ENCODE peak calls at places on chromosome 17, in six cellular contexts. G is testis, T is tibial artery, F is heart right ventricle, P is psoas muscle, D is IMR-90. J is an unnamed sample. For H3K36me3, the result is how much of the 10 kb centered on the place peaks cover.

GRCh38 chr17:35607239-35607817 is 20.2 kb downstream of the AP2B1 start:
- DNase-seq in G (no peak), T (no peak), F (no peak), P (no peak), D (peak), J (no peak)

GRCh38 chr17:12180644-12181261 is 160.1 kb downstream of the MAP2K4 start:
- DNase-seq in G (peak), T (no peak), F (no peak), P (no peak), D (peak), J (peak)

GRCh38 chr17:48492401-48493298 is 38.2 kb downstream of the HOXB1 start:
- DNase-seq in G (peak), T (no peak), F (peak), P (peak), D (peak), J (peak)

GRCh38 chr17:3032258-3033247 is 30.9 kb downstream of the OR1D5 start:
- DNase-seq in G (no peak), T (peak), F (no peak), P (no peak), D (no peak), J (no peak)

GRCh38 chr17:8016632-8017424 is 14.4 kb downstream of the GUCY2D start:
- DNase-seq in G (peak), T (no peak), F (no peak), P (peak), D (no peak), J (peak)

GRCh38 chr17:64938925-64939474 is 19.7 kb upstream of the LRRC37A3 start:
- DNase-seq in G (peak), T (no peak), F (peak), P (peak), D (peak), J (no peak)

GRCh38 chr17:50059759-50060273 is 3.9 kb downstream of the ITGA3 start:
- DNase-seq in G (no peak), T (peak), F (no peak), P (no peak), D (peak), J (no peak)

GRCh38 chr17:28151001-28151400 is 108.5 kb downstream of the NLK start:
- DNase-seq in G (no peak), T (no peak), F (no peak), P (no peak), D (no peak), J (no peak)

GRCh38 chr17:48752399-48753288 is 24.1 kb upstream of the HOXB13 start:
- DNase-seq in G (no peak), T (no peak), F (no peak), P (no peak), D (no peak), J (no peak)

GRCh38 chr17:1228752-1229353 is 41.4 kb upstream of the BHLHA9 start:
- DNase-seq in G (no peak), T (no peak), F (peak), P (no peak), D (no peak), J (no peak)
- H3K4me3 ChIP-seq in G (peak), T (peak), F (peak), P (peak), D (no peak), J (peak)

GRCh38 chr17:76658387-76658705 is 14.8 kb upstream of the ST6GALNAC1 start:
- DNase-seq in G (no peak), T (no peak), F (no peak), P (no peak), D (no peak), J (no peak)
- H3K27ac ChIP-seq in G (no peak), T (no peak), F (peak), P (no peak), D (no peak), J (no peak)

GRCh38 chr17:21017861-21018260 is 24.9 kb downstream of the USP22 start:
- DNase-seq in G (no peak), T (peak), F (no peak), P (peak), D (no peak), J (no peak)
- H3K36me3 ChIP-seq in G (under half), T (half or more), F (half or more), P (under half), D (half or more), J (half or more)

GRCh38 chr17:61451538-61452300 is 503 bp upstream of the TBX4 start:
- DNase-seq in G (no peak), T (no peak), F (no peak), P (peak), D (no peak), J (no peak)
- H3K4me3 ChIP-seq in G (peak), T (peak), F (peak), P (peak), D (no peak), J (peak)

GRCh38 chr17:82685291-82685690 is 13.2 kb downstream of the RAB40B start:
- DNase-seq in G (no peak), T (no peak), F (no peak), P (peak), D (no peak), J (no peak)

GRCh38 chr17:82683534-82683933 is 15.0 kb downstream of the RAB40B start:
- DNase-seq in G (no peak), T (no peak), F (no peak), P (no peak), D (no peak), J (no peak)

GRCh38 chr17:82686366-82687324 is 11.9 kb downstream of the RAB40B start:
- DNase-seq in G (no peak), T (no peak), F (no peak), P (peak), D (no peak), J (no peak)

GRCh38 chr17:82681547-82681946 is 17.0 kb downstream of the RAB40B start:
- DNase-seq in G (no peak), T (no peak), F (no peak), P (no peak), D (no peak), J (no peak)

DNA sequence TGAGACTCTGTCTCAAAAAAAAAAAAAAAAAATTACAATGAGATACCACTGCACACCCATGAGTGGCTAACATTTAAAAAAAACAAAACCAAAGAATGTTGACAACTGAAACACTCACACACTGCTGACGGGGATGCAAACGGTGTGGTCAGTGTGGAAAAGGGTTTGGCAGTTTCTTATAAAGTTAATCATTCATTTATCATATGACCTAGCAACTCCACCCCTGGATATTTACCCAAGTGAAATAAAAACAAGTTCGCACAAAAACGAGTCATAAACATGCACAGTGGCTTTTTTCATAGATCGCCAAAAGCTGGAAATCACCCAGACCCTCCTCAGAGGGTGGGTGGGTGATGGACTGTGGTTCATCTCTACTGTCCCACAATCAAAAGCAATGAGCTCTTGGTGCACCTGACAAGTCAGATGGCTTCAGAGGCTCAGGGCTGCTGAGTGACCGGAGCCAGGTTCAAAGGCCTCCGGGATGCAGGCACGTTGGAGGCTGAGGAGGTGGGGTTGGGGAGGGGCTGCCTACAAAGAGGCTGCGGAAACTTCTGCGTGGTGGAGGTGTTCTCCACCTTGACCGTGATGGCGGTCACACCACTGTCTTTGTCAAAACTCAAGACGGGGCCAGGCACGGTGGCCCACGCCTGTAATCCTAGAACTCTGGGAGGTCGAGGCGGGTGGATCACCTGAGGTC is 14.1 kb downstream of the RAB40B start:
- DNase-seq in G (no peak), T (no peak), F (no peak), P (peak), D (no peak), J (no peak)
- H3K27ac ChIP-seq in G (no peak), T (no peak), F (no peak), P (no peak), D (no peak), J (no peak)

GRCh38 chr17:45264430-45264829 is 2.5 kb upstream of the SPATA32 start:
- DNase-seq in G (no peak), T (no peak), F (no peak), P (no peak), D (no peak), J (no peak)

GRCh38 chr17:45261577-45262515 is at the start of gene SPATA32:
- DNase-seq in G (peak), T (peak), F (peak), P (peak), D (peak), J (peak)

GRCh38 chr17:45264988-45265387 is 3.1 kb upstream of the SPATA32 start:
- DNase-seq in G (no peak), T (no peak), F (no peak), P (no peak), D (no peak), J (no peak)

GRCh38 chr17:45263477-45263860 is 1.6 kb upstream of the SPATA32 start:
- DNase-seq in G (no peak), T (no peak), F (no peak), P (peak), D (no peak), J (no peak)

DNA sequence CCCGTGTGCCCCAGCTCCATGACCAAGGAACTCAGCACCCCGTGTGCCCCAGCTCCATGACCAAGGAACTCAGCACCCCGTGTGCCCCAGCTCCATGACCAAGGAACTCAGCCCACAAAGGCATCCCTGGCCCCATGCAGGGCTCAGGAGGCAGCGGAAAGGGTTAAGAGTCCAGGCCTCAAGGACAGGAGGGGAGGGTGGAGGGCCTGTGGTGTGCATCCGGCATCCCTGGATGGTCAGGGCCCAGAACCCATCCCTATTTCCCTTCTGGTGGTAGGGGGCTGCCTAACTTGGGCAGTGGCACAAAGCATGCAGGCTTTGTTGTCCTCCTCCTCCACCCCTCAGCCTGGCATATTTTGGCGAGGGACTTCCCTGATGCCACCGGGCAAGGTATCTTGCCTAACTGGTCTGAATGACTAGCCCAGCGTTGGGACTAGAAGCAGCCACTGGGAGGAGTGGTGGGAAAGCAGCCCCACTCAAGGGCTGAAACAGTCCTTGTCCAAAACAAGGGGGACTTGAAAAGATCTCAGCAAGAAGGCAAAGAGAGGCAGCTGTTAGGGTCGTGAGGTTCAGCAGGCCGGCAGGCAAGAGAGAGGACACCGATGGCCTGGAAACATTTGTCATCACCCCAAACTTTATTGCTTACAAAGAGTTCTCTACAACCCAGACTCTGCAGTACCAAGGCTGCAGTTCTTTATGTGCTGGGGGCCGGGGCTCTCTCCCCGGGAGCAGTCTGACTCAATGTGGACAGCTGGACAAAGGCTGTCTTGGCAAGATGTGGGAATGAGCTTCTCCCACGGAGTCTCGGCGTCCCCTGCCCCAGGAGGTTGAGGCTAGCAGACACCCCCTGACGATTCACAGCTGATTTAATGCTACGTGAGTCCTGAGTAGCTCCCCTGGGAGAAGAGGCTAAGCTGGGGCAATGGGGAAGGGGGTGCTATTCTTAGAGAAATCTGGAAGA is 902 bp upstream of the SPATA32 start:
- DNase-seq in G (no peak), T (no peak), F (no peak), P (no peak), D (peak), J (no peak)
- H3K36me3 ChIP-seq in G (under half), T (under half), F (under half), P (under half), D (under half), J (under half)

GRCh38 chr17:40456396-40456951 is 13.2 kb downstream of the IGFBP4 start:
- DNase-seq in G (no peak), T (peak), F (peak), P (no peak), D (no peak), J (no peak)

GRCh38 chr17:40458851-40459482 is 15.7 kb downstream of the IGFBP4 start:
- DNase-seq in G (no peak), T (no peak), F (no peak), P (no peak), D (no peak), J (no peak)

GRCh38 chr17:40459646-40460584 is 16.7 kb downstream of the IGFBP4 start:
- DNase-seq in G (no peak), T (no peak), F (no peak), P (no peak), D (no peak), J (no peak)

GRCh38 chr17:40457369-40457768 is 14.1 kb downstream of the IGFBP4 start:
- DNase-seq in G (no peak), T (no peak), F (no peak), P (no peak), D (no peak), J (no peak)

GRCh38 chr17:40458001-40458791 is 14.9 kb downstream of the IGFBP4 start:
- DNase-seq in G (no peak), T (no peak), F (peak), P (no peak), D (peak), J (no peak)
- H3K4me3 ChIP-seq in G (no peak), T (no peak), F (no peak), P (no peak), D (no peak), J (no peak)

GRCh38 chr17:74493381-74493833 is 27.0 kb downstream of the CD300A start:
- DNase-seq in G (peak), T (peak), F (peak), P (peak), D (peak), J (peak)
- H3K27ac ChIP-seq in G (no peak), T (no peak), F (no peak), P (peak), D (no peak), J (no peak)

DNA sequence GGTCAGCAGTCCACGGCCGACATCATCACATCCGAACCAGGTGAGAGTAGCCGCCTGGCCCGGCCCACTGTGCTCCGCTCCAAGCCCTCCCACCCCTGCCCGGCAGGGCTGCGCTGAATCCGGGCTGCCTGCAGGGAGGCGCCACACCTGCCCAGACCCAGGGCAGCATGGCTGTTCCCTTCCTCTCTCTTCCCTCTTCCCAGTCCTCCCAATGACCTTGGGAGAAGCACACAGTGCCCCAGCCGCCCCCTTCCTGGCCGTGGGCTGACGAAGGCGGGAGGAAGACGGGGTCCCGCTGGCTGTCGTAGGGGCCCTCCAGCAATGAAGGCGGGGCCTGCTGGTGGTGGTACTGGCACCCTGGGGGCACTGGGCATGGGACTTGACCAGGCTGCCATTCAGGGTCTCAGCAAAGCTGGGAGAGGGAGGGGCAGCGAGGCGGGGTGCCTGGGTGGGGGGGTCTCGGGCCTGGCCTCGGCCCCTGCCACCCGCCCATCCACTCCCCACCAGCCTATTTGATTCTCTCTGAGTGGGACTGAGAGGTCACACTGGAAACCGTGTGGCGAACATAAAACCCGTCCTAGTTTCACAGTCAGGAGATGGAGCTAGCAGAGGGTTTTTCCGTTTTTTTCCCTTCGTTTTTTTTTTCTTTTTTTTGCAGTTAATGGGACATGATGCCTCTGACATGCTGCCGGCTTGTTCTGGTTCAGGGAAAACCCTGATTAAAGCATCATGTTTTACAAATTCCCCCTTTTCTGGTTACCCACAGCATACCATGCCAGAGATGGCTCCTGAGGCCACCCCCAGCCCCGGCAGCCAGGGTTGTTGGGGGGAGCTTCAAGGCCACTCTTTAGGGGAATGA is 50.6 kb downstream of the BAHCC1 start:
- DNase-seq in G (no peak), T (no peak), F (no peak), P (no peak), D (no peak), J (no peak)
- H3K36me3 ChIP-seq in G (under half), T (under half), F (under half), P (under half), D (under half), J (under half)

J was measured in A673.